ENCODE peak calls at places on chromosomes 11 and 22, in eight cellular contexts. Z, S, P, T, V, F, Q and H are unnamed samples.

GRCh38 chr11:47215366-47215925 is 672 bp downstream of the DDB2 start:
- DNase-seq in Z (no peak), S (peak; percentile 34), P (peak; percentile 32), T (no peak), V (no peak), F (no peak), Q (no peak), H (no peak)

GRCh38 chr11:67290801-67291200 is 1.7 kb downstream of the ANKRD13D start:
- DNase-seq in Z (no peak), S (no peak), P (no peak), T (no peak), V (peak; percentile 36), F (peak; percentile 41), Q (no peak), H (no peak)

GRCh38 chr11:33391188-33391892 is 134.2 kb downstream of the HIPK3 start:
- DNase-seq in Z (no peak), S (no peak), P (no peak), T (no peak), V (no peak), F (no peak), Q (no peak), H (no peak)

GRCh38 chr11:123474994-123475393 is 44.9 kb downstream of the GRAMD1B start:
- DNase-seq in Z (peak; percentile 23), S (no peak), P (no peak), T (no peak), V (no peak), F (no peak), Q (no peak), H (no peak)

GRCh38 chr11:94647926-94648325 is 80.8 kb downstream of the PIWIL4 start:
- DNase-seq in Z (no peak), S (peak; percentile 13), P (no peak), T (no peak), V (peak; percentile 54), F (no peak), Q (no peak), H (no peak)

GRCh38 chr22:47610281-47610680 is 847.8 kb downstream of the TBC1D22A start:
- DNase-seq in Z (no peak), S (no peak), P (no peak), T (no peak), V (no peak), F (no peak), Q (no peak), H (no peak)

GRCh38 chr22:23128269-23129108 is 13.3 kb downstream of the RSPH14 start:
- DNase-seq in Z (peak; percentile 70), S (peak; percentile 91), P (no peak), T (peak; percentile 42), V (peak; percentile 91), F (peak; percentile 70), Q (no peak), H (peak; percentile 79)

GRCh38 chr22:35454416-35455054 is 54.6 kb downstream of the MCM5 start:
- DNase-seq in Z (no peak), S (peak; percentile 36), P (no peak), T (no peak), V (no peak), F (no peak), Q (no peak), H (no peak)

GRCh38 chr11:86201371-86201770 is 43.2 kb upstream of the EED start:
- DNase-seq in Z (no peak), S (no peak), P (no peak), T (no peak), V (no peak), F (no peak), Q (no peak), H (no peak)

GRCh38 chr11:3201112-3201581 is 17.5 kb downstream of the MRGPRG start:
- DNase-seq in Z (no peak), S (no peak), P (no peak), T (no peak), V (peak; percentile 7), F (no peak), Q (no peak), H (no peak)

GRCh38 chr11:102010776-102011500 is 36.3 kb upstream of the CFAP300 start:
- DNase-seq in Z (peak; percentile 89), S (peak; percentile 66), P (no peak), T (no peak), V (no peak), F (peak; percentile 75), Q (no peak), H (peak; percentile 79)

GRCh38 chr11:116379185-116379828 is 393.5 kb downstream of the BUD13 start:
- DNase-seq in Z (peak; percentile 1), S (peak; percentile 76), P (no peak), T (peak; percentile 4), V (peak; percentile 40), F (peak; percentile 33), Q (no peak), H (peak; percentile 11)

GRCh38 chr11:118086913-118087768 is at the start of gene SMIM35:
- DNase-seq in Z (no peak), S (no peak), P (no peak), T (no peak), V (no peak), F (no peak), Q (no peak), H (no peak)

GRCh38 chr22:36220457-36220921 is 18.8 kb downstream of the APOL2 start:
- DNase-seq in Z (peak; percentile 51), S (peak; percentile 31), P (no peak), T (no peak), V (no peak), F (no peak), Q (no peak), H (no peak)

GRCh38 chr11:3341298-3341697 is 37.6 kb downstream of the ZNF195 start:
- DNase-seq in Z (peak; percentile 20), S (peak; percentile 77), P (no peak), T (peak; percentile 59), V (peak; percentile 47), F (peak; percentile 83), Q (no peak), H (peak; percentile 72)

GRCh38 chr22:37546436-37547248 is 13.6 kb upstream of the CDC42EP1 start:
- DNase-seq in Z (no peak), S (peak; percentile 70), P (no peak), T (peak; percentile 88), V (peak; percentile 75), F (peak; percentile 61), Q (no peak), H (peak; percentile 32)

GRCh38 chr11:95283653-95284052 is 52.7 kb upstream of the SESN3 start:
- DNase-seq in Z (no peak), S (no peak), P (no peak), T (no peak), V (no peak), F (no peak), Q (no peak), H (no peak)

GRCh38 chr22:31488346-31488883 is 1.2 kb downstream of the EIF4ENIF1 start:
- DNase-seq in Z (no peak), S (no peak), P (no peak), T (no peak), V (no peak), F (no peak), Q (no peak), H (no peak)

GRCh38 chr11:63668396-63668795 is 2.8 kb downstream of the ATL3 start:
- DNase-seq in Z (no peak), S (no peak), P (no peak), T (no peak), V (no peak), F (no peak), Q (no peak), H (no peak)

GRCh38 chr22:43110927-43111623 is 525 bp downstream of the BIK start:
- DNase-seq in Z (no peak), S (peak; percentile 58), P (no peak), T (peak; percentile 67), V (peak; percentile 32), F (peak; percentile 78), Q (no peak), H (peak; percentile 66)

GRCh38 chr11:44823006-44823405 is 96.2 kb downstream of the TSPAN18 start:
- DNase-seq in Z (no peak), S (peak; percentile 76), P (no peak), T (no peak), V (no peak), F (no peak), Q (no peak), H (no peak)

GRCh38 chr22:27206747-27207133 is 549.4 kb downstream of the MIAT start:
- DNase-seq in Z (no peak), S (no peak), P (no peak), T (no peak), V (no peak), F (no peak), Q (no peak), H (no peak)

GRCh38 chr22:46122511-46122971 is 27.8 kb upstream of the PPARA start:
- DNase-seq in Z (peak; percentile 33), S (peak; percentile 84), P (no peak), T (peak; percentile 54), V (peak; percentile 88), F (peak; percentile 84), Q (no peak), H (peak; percentile 78)

GRCh38 chr11:113249491-113249763 is 65.0 kb upstream of the TTC12 start:
- DNase-seq in Z (no peak), S (no peak), P (no peak), T (no peak), V (no peak), F (no peak), Q (no peak), H (no peak)
- TF ChIP-seq CTCF in Z (peak; percentile 66), S (peak; percentile 50), P (no peak), T (no peak), V (no peak), F (no peak), Q (no peak), H (no peak)

GRCh38 chr11:65291613-65292012 is 23.1 kb upstream of the CDC42EP2 start:
- DNase-seq in Z (peak; percentile 51), S (no peak), P (no peak), T (no peak), V (no peak), F (no peak), Q (no peak), H (no peak)
- H3K4me3 ChIP-seq in Z (no peak overlapping the region), S (no peak overlapping the region), P (no peak overlapping the region), T (no peak overlapping the region), V (peak overlapping the region; percentile 22), F (no peak overlapping the region), Q (no peak overlapping the region), H (no peak overlapping the region)

DNA sequence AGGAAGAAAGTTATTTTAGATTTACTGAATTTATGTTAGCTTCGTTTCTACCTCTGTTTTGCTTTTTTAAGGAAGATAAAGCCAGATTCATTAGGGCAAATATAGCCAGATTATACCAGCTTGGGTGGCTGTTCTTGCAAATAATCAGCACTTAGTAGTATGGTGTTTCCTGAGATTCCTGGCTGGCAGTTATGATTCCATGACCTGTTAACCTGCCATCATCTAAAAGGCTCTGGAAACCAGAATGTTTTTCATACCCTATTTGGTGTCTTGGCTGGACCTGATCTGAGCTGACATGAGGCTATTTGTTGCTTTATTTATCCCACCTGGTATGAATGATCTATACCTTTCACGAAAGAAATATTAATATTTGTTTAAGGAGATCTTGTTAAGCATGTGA is 82.7 kb upstream of the HORMAD2 start:
- DNase-seq in Z (no peak), S (no peak), P (no peak), T (no peak), V (no peak), F (no peak), Q (no peak), H (no peak)
- H3K36me3 ChIP-seq in Z (no peaks in the 10 kb centered on the region), S (peaks cover 7% of the 10 kb centered on the region), P (peaks cover 2% of the 10 kb centered on the region), T (peaks cover 9% of the 10 kb centered on the region), V (no peaks in the 10 kb centered on the region), F (no peaks in the 10 kb centered on the region), Q (no peaks in the 10 kb centered on the region), H (no peaks in the 10 kb centered on the region)

DNA sequence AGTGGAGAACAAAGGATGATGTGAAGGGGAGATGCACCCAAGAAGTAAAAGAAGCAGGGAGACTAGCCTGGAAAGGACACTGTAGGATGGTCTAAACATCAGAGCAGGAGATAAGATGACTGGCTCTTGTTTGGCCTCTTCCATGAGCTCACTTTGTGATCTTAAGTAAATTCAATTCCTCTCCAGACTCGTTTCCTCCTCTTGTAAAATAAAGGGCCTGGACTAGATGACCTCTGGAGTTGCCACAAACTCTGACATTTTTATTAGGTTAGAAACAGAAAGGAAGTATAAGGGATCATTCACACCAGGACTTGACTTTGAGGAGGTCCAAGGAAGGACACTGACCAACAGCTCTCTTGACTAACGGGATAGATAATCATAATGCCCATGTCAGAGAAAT is 60.2 kb upstream of the SCUBE2 start:
- DNase-seq in Z (no peak), S (no peak), P (no peak), T (no peak), V (no peak), F (no peak), Q (no peak), H (no peak)
- TF ChIP-seq CTCF in Z (no peak), S (no peak), P (no peak), T (no peak), V (no peak), F (no peak), Q (no peak), H (no peak)